ENCODE peak calls at places on chromosomes 6 and 20, in nine cellular contexts. F is fibroblast of mammary gland; V is AG09319; E is ovary; I is HFFc6; C is left ventricle myocardium inferior; K is A673; J is heart left ventricle; T is CD4-positive, alpha-beta T cell. Y is an unnamed sample.

GRCh38 chr6:27829453-27830211 is 82.6 kb downstream of the OR2B2 start:
- DNase-seq in C (no peak), E (no peak), J (no peak), K (no peak), V (no peak), F (peak; percentile 37), I (no peak), T (no peak), Y (no peak)

GRCh38 chr6:151068761-151069312 is 170.9 kb upstream of the AKAP12 start:
- DNase-seq in E (no peak), F (peak; percentile 86), K (no peak), V (no peak), J (no peak), C (no peak), I (peak; percentile 42), T (no peak), Y (no peak)

GRCh38 chr20:1833728-1834726 is 61.2 kb upstream of the SIRPA start:
- DNase-seq in C (no peak), T (no peak), J (no peak), F (no peak), E (no peak), K (no peak), I (no peak), V (no peak), Y (no peak)

GRCh38 chr6:169455470-169455869 is 201.8 kb upstream of the THBS2 start:
- DNase-seq in E (no peak), J (no peak), K (no peak), T (no peak), F (no peak), V (no peak), I (no peak), C (no peak), Y (no peak)

GRCh38 chr20:21968486-21968885 is 263.0 kb downstream of the PAX1 start:
- DNase-seq in F (peak; percentile 36), I (no peak), K (no peak), J (no peak), E (no peak), T (no peak), C (no peak), V (no peak), Y (no peak)

GRCh38 chr20:52476074-52476751 is 284.6 kb upstream of the ZFP64 start:
- DNase-seq in F (no peak), J (no peak), T (no peak), K (no peak), I (no peak), C (no peak), E (no peak), V (no peak), Y (no peak)

GRCh38 chr6:16854986-16855385 is 93.7 kb upstream of the ATXN1 start:
- DNase-seq in V (no peak), F (no peak), C (no peak), K (no peak), E (no peak), J (no peak), T (no peak), I (peak; percentile 24), Y (no peak)

GRCh38 chr6:71888720-71889340 is 2.5 kb downstream of the RIMS1 start:
- DNase-seq in K (no peak), T (no peak), C (no peak), I (no peak), V (no peak), E (no peak), F (no peak), J (no peak), Y (peak; percentile 20)

GRCh38 chr6:34275128-34275804 is 26.5 kb upstream of the SMIM29 start:
- DNase-seq in J (no peak), C (no peak), F (no peak), E (no peak), V (no peak), I (no peak), K (no peak), T (no peak), Y (no peak)

GRCh38 chr6:34274129-34274528 is 25.3 kb upstream of the SMIM29 start:
- DNase-seq in E (no peak), K (no peak), I (no peak), F (no peak), V (no peak), J (no peak), C (no peak), T (no peak), Y (no peak)

GRCh38 chr6:34276191-34276590 is 27.4 kb upstream of the SMIM29 start:
- DNase-seq in J (no peak), E (no peak), C (no peak), I (no peak), T (no peak), V (no peak), F (no peak), K (no peak), Y (no peak)

GRCh38 chr6:34273242-34273805 is 24.5 kb upstream of the SMIM29 start:
- DNase-seq in C (peak; percentile 52), V (no peak), K (no peak), T (no peak), F (no peak), J (peak; percentile 75), I (no peak), E (no peak), Y (no peak)

GRCh38 chr6:34272022-34272926 is 23.5 kb upstream of the SMIM29 start:
- DNase-seq in T (no peak), J (no peak), E (no peak), I (no peak), K (no peak), F (no peak), C (peak; percentile 24), V (no peak), Y (no peak)
- TF ChIP-seq CTCF in T (no peak), J (no peak), E (no peak), I (peak; percentile 25), K (no peak), F (peak; percentile 10), C (no peak), V (no peak), Y (no peak)

GRCh38 chr6:90121982-90122381 is 174.7 kb downstream of the BACH2 start:
- DNase-seq in K (no peak), T (no peak), F (peak; percentile 52), C (no peak), J (no peak), V (no peak), E (no peak), I (peak; percentile 4), Y (no peak)

GRCh38 chr6:90119618-90120017 is 177.0 kb downstream of the BACH2 start:
- DNase-seq in T (no peak), V (no peak), K (no peak), J (no peak), C (no peak), E (no peak), I (no peak), F (no peak), Y (no peak)

GRCh38 chr6:90120327-90120726 is 176.3 kb downstream of the BACH2 start:
- DNase-seq in K (no peak), V (no peak), E (no peak), J (no peak), F (no peak), T (no peak), I (no peak), C (no peak), Y (no peak)

GRCh38 chr6:90113389-90113788 is 183.3 kb downstream of the BACH2 start:
- DNase-seq in C (no peak), F (no peak), I (no peak), V (no peak), K (no peak), E (no peak), T (no peak), J (no peak), Y (no peak)

DNA sequence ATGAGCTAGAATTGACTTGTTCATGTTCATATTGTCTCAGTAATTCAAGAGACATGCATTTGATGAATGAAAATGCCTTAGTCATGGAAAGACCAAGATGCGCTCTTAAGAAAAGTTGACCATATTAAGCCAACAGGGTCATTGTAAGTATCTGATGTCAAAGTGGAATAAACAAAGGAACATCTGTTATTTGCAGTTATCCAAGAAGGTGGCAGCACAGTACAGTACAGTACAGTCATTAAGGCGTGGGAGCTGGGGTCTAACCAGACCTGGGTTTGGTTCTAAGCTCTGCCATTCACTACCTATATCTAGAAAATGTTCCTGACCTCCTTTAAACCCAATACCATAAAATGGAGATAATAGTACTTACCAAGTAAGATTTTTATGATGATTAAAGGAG is 178.1 kb downstream of the BACH2 start:
- DNase-seq in K (no peak), C (no peak), V (no peak), F (no peak), E (no peak), J (no peak), T (no peak), I (no peak), Y (no peak)
- TF ChIP-seq CTCF in K (peak; percentile 7), C (no peak), V (no peak), F (no peak), E (no peak), J (no peak), T (no peak), I (no peak), Y (no peak)

GRCh38 chr6:5728726-5729434 is 277.8 kb downstream of the NRN1 start:
- DNase-seq in E (no peak), V (no peak), K (no peak), T (no peak), C (no peak), F (peak; percentile 53), J (no peak), I (peak; percentile 41), Y (no peak)

GRCh38 chr6:5730586-5731263 is 276.0 kb downstream of the NRN1 start:
- DNase-seq in K (no peak), F (peak; percentile 67), I (no peak), C (no peak), J (no peak), T (no peak), V (no peak), E (no peak), Y (no peak)

GRCh38 chr6:5726976-5727718 is 279.6 kb downstream of the NRN1 start:
- DNase-seq in F (no peak), E (no peak), K (no peak), I (no peak), V (no peak), T (no peak), J (no peak), C (no peak), Y (no peak)

GRCh38 chr6:5731435-5731834 is 275.3 kb downstream of the NRN1 start:
- DNase-seq in J (no peak), F (no peak), K (no peak), E (no peak), C (no peak), I (no peak), V (no peak), T (no peak), Y (no peak)

GRCh38 chr6:5729813-5730212 is 276.9 kb downstream of the NRN1 start:
- DNase-seq in J (no peak), K (no peak), E (no peak), I (no peak), T (no peak), C (no peak), F (no peak), V (no peak), Y (peak; percentile 20)
- TF ChIP-seq CTCF in J (no peak), K (peak; percentile 34), E (no peak), I (no peak), T (no peak), C (no peak), F (no peak), V (no peak), Y (peak; percentile 37)

DNA sequence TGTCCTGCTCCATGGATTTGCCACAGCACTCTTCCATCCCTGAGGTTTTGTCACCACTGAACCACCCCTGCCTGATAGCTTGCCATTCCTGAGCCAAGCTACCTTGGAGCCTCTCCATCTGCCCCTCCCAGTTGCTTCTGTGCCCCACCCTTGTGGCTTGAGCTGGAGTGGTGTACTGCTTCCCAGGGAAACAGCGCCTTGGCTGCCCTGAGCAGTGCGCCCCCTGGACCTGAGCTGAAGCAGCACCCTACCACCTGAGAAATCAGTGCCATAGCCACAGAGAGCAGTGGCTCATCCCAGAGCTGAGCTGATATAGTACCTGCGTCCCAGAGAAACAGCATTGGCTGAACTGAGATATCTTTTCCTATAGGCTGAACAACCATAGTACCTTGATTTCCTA is 40.3 kb downstream of the IL22RA2 start:
- DNase-seq in F (no peak), V (no peak), I (no peak), E (no peak), C (no peak), T (no peak), K (no peak), J (no peak), Y (no peak)
- TF ChIP-seq CTCF in F (no peak), V (no peak), I (no peak), E (no peak), C (no peak), T (no peak), K (no peak), J (no peak), Y (no peak)